ENCODE peak calls at places on chromosomes 6 and 20, in ten cellular contexts. One of them, this sample, is unnamed.

GRCh38 chr6:4698901-4699659 is 77.1 kb upstream of the CDYL start:
- DNase-seq in activated effector memory CD4-positive, alpha-beta T cell treated with Interleukin-2 at 50 U/mL for 16 hours: no peak
- DNase-seq in fibroblast of lung: no peak
- DNase-seq in NCI-H1092 treated with DMSO at 0.1 percent for 48 hours: peak; percentile 3
- DNase-seq in T-cell: no peak
- DNase-seq in NCI-H187 treated with DMSO at 0.1 percent for 48 hours: peak; percentile 35
- DNase-seq in esophagus squamous epithelium: no peak
- DNase-seq in mucosa of gallbladder: no peak
- DNase-seq in Calu3: no peak
- DNase-seq in CD8-positive, alpha-beta memory T cell: no peak
- DNase-seq in this sample: no peak

GRCh38 chr20:51732454-51732791 is 35.8 kb downstream of the ATP9A start:
- DNase-seq in activated effector memory CD4-positive, alpha-beta T cell treated with Interleukin-2 at 50 U/mL for 16 hours: no peak
- DNase-seq in fibroblast of lung: peak; percentile 61
- DNase-seq in NCI-H1092 treated with DMSO at 0.1 percent for 48 hours: no peak
- DNase-seq in T-cell: no peak
- DNase-seq in NCI-H187 treated with DMSO at 0.1 percent for 48 hours: no peak
- DNase-seq in esophagus squamous epithelium: no peak
- DNase-seq in mucosa of gallbladder: no peak
- DNase-seq in Calu3: no peak
- DNase-seq in CD8-positive, alpha-beta memory T cell: no peak
- DNase-seq in this sample: no peak

GRCh38 chr20:62804632-62805364 is at the start of gene OGFR:
- DNase-seq in activated effector memory CD4-positive, alpha-beta T cell treated with Interleukin-2 at 50 U/mL for 16 hours: peak; percentile 60
- DNase-seq in fibroblast of lung: peak; percentile 50
- DNase-seq in NCI-H1092 treated with DMSO at 0.1 percent for 48 hours: peak; percentile 27
- DNase-seq in T-cell: peak; percentile 69
- DNase-seq in NCI-H187 treated with DMSO at 0.1 percent for 48 hours: no peak
- DNase-seq in esophagus squamous epithelium: no peak
- DNase-seq in mucosa of gallbladder: no peak
- DNase-seq in Calu3: peak; percentile 77
- DNase-seq in CD8-positive, alpha-beta memory T cell: peak; percentile 73
- DNase-seq in this sample: no peak

GRCh38 chr6:168022488-168023321 is 25.2 kb downstream of the KIF25 start:
- DNase-seq in activated effector memory CD4-positive, alpha-beta T cell treated with Interleukin-2 at 50 U/mL for 16 hours: no peak
- DNase-seq in fibroblast of lung: no peak
- DNase-seq in NCI-H1092 treated with DMSO at 0.1 percent for 48 hours: no peak
- DNase-seq in T-cell: no peak
- DNase-seq in NCI-H187 treated with DMSO at 0.1 percent for 48 hours: no peak
- DNase-seq in esophagus squamous epithelium: no peak
- DNase-seq in mucosa of gallbladder: no peak
- DNase-seq in Calu3: no peak
- DNase-seq in CD8-positive, alpha-beta memory T cell: no peak
- DNase-seq in this sample: no peak

GRCh38 chr6:134938896-134939295 is 11.0 kb downstream of the ALDH8A1 start:
- DNase-seq in activated effector memory CD4-positive, alpha-beta T cell treated with Interleukin-2 at 50 U/mL for 16 hours: no peak
- DNase-seq in fibroblast of lung: no peak
- DNase-seq in NCI-H1092 treated with DMSO at 0.1 percent for 48 hours: no peak
- DNase-seq in T-cell: no peak
- DNase-seq in NCI-H187 treated with DMSO at 0.1 percent for 48 hours: no peak
- DNase-seq in esophagus squamous epithelium: no peak
- DNase-seq in mucosa of gallbladder: no peak
- DNase-seq in Calu3: no peak
- DNase-seq in CD8-positive, alpha-beta memory T cell: no peak
- DNase-seq in this sample: no peak

GRCh38 chr6:124955108-124955851 is 7.0 kb upstream of the RNF217 start:
- DNase-seq in activated effector memory CD4-positive, alpha-beta T cell treated with Interleukin-2 at 50 U/mL for 16 hours: no peak
- DNase-seq in fibroblast of lung: no peak
- DNase-seq in NCI-H1092 treated with DMSO at 0.1 percent for 48 hours: no peak
- DNase-seq in T-cell: no peak
- DNase-seq in NCI-H187 treated with DMSO at 0.1 percent for 48 hours: no peak
- DNase-seq in esophagus squamous epithelium: no peak
- DNase-seq in mucosa of gallbladder: no peak
- DNase-seq in Calu3: no peak
- DNase-seq in CD8-positive, alpha-beta memory T cell: no peak
- DNase-seq in this sample: no peak

GRCh38 chr6:135888818-135889217 is 37.3 kb downstream of the PDE7B start:
- DNase-seq in activated effector memory CD4-positive, alpha-beta T cell treated with Interleukin-2 at 50 U/mL for 16 hours: no peak
- DNase-seq in fibroblast of lung: no peak
- DNase-seq in NCI-H1092 treated with DMSO at 0.1 percent for 48 hours: no peak
- DNase-seq in T-cell: no peak
- DNase-seq in NCI-H187 treated with DMSO at 0.1 percent for 48 hours: no peak
- DNase-seq in esophagus squamous epithelium: no peak
- DNase-seq in mucosa of gallbladder: no peak
- DNase-seq in Calu3: no peak
- DNase-seq in CD8-positive, alpha-beta memory T cell: no peak
- DNase-seq in this sample: no peak

GRCh38 chr6:136408205-136408604 is 118.6 kb upstream of the BCLAF1 start:
- DNase-seq in activated effector memory CD4-positive, alpha-beta T cell treated with Interleukin-2 at 50 U/mL for 16 hours: no peak
- DNase-seq in fibroblast of lung: peak; percentile 64
- DNase-seq in NCI-H1092 treated with DMSO at 0.1 percent for 48 hours: no peak
- DNase-seq in T-cell: no peak
- DNase-seq in NCI-H187 treated with DMSO at 0.1 percent for 48 hours: no peak
- DNase-seq in esophagus squamous epithelium: no peak
- DNase-seq in mucosa of gallbladder: no peak
- DNase-seq in Calu3: no peak
- DNase-seq in CD8-positive, alpha-beta memory T cell: no peak
- DNase-seq in this sample: no peak

GRCh38 chr6:42365021-42365420 is 86.7 kb downstream of the TRERF1 start:
- DNase-seq in activated effector memory CD4-positive, alpha-beta T cell treated with Interleukin-2 at 50 U/mL for 16 hours: no peak
- DNase-seq in fibroblast of lung: no peak
- DNase-seq in NCI-H1092 treated with DMSO at 0.1 percent for 48 hours: no peak
- DNase-seq in T-cell: no peak
- DNase-seq in NCI-H187 treated with DMSO at 0.1 percent for 48 hours: no peak
- DNase-seq in esophagus squamous epithelium: no peak
- DNase-seq in mucosa of gallbladder: no peak
- DNase-seq in Calu3: no peak
- DNase-seq in CD8-positive, alpha-beta memory T cell: no peak
- DNase-seq in this sample: no peak

GRCh38 chr6:82337688-82338257 is 25.8 kb upstream of the TPBG start:
- DNase-seq in activated effector memory CD4-positive, alpha-beta T cell treated with Interleukin-2 at 50 U/mL for 16 hours: no peak
- DNase-seq in fibroblast of lung: no peak
- DNase-seq in NCI-H1092 treated with DMSO at 0.1 percent for 48 hours: no peak
- DNase-seq in T-cell: no peak
- DNase-seq in NCI-H187 treated with DMSO at 0.1 percent for 48 hours: no peak
- DNase-seq in esophagus squamous epithelium: no peak
- DNase-seq in mucosa of gallbladder: peak; percentile 12
- DNase-seq in Calu3: no peak
- DNase-seq in CD8-positive, alpha-beta memory T cell: no peak
- DNase-seq in this sample: no peak

GRCh38 chr6:170271771-170272314 is 19.0 kb downstream of the DLL1 start:
- DNase-seq in activated effector memory CD4-positive, alpha-beta T cell treated with Interleukin-2 at 50 U/mL for 16 hours: peak; percentile 59
- DNase-seq in fibroblast of lung: no peak
- DNase-seq in NCI-H1092 treated with DMSO at 0.1 percent for 48 hours: no peak
- DNase-seq in T-cell: peak; percentile 65
- DNase-seq in NCI-H187 treated with DMSO at 0.1 percent for 48 hours: no peak
- DNase-seq in esophagus squamous epithelium: no peak
- DNase-seq in mucosa of gallbladder: peak; percentile 41
- DNase-seq in Calu3: no peak
- DNase-seq in CD8-positive, alpha-beta memory T cell: peak; percentile 82
- DNase-seq in this sample: no peak

GRCh38 chr6:62652692-62653328 is 366.8 kb upstream of the KHDRBS2 start:
- DNase-seq in activated effector memory CD4-positive, alpha-beta T cell treated with Interleukin-2 at 50 U/mL for 16 hours: no peak
- DNase-seq in fibroblast of lung: peak; percentile 26
- DNase-seq in NCI-H1092 treated with DMSO at 0.1 percent for 48 hours: no peak
- DNase-seq in T-cell: no peak
- DNase-seq in NCI-H187 treated with DMSO at 0.1 percent for 48 hours: no peak
- DNase-seq in esophagus squamous epithelium: no peak
- DNase-seq in mucosa of gallbladder: no peak
- DNase-seq in Calu3: no peak
- DNase-seq in CD8-positive, alpha-beta memory T cell: no peak
- DNase-seq in this sample: no peak

GRCh38 chr6:109527989-109528388 is 45.0 kb upstream of the ZBTB24 start:
- DNase-seq in activated effector memory CD4-positive, alpha-beta T cell treated with Interleukin-2 at 50 U/mL for 16 hours: no peak
- DNase-seq in fibroblast of lung: peak; percentile 9
- DNase-seq in NCI-H1092 treated with DMSO at 0.1 percent for 48 hours: no peak
- DNase-seq in T-cell: no peak
- DNase-seq in NCI-H187 treated with DMSO at 0.1 percent for 48 hours: no peak
- DNase-seq in esophagus squamous epithelium: no peak
- DNase-seq in mucosa of gallbladder: no peak
- DNase-seq in Calu3: no peak
- DNase-seq in CD8-positive, alpha-beta memory T cell: no peak
- DNase-seq in this sample: no peak

GRCh38 chr6:167393731-167394130 is 68.8 kb downstream of the TTLL2 start:
- DNase-seq in activated effector memory CD4-positive, alpha-beta T cell treated with Interleukin-2 at 50 U/mL for 16 hours: no peak
- DNase-seq in fibroblast of lung: no peak
- DNase-seq in NCI-H1092 treated with DMSO at 0.1 percent for 48 hours: no peak
- DNase-seq in T-cell: no peak
- DNase-seq in NCI-H187 treated with DMSO at 0.1 percent for 48 hours: no peak
- DNase-seq in esophagus squamous epithelium: no peak
- DNase-seq in mucosa of gallbladder: no peak
- DNase-seq in Calu3: no peak
- DNase-seq in CD8-positive, alpha-beta memory T cell: no peak
- DNase-seq in this sample: no peak

GRCh38 chr6:11552390-11552789 is 14.8 kb downstream of the TMEM170B start:
- DNase-seq in activated effector memory CD4-positive, alpha-beta T cell treated with Interleukin-2 at 50 U/mL for 16 hours: no peak
- DNase-seq in fibroblast of lung: no peak
- DNase-seq in NCI-H1092 treated with DMSO at 0.1 percent for 48 hours: no peak
- DNase-seq in T-cell: no peak
- DNase-seq in NCI-H187 treated with DMSO at 0.1 percent for 48 hours: no peak
- DNase-seq in esophagus squamous epithelium: no peak
- DNase-seq in mucosa of gallbladder: no peak
- DNase-seq in Calu3: no peak
- DNase-seq in CD8-positive, alpha-beta memory T cell: no peak
- DNase-seq in this sample: peak; percentile 79

GRCh38 chr20:34564810-34565209 is 6.3 kb downstream of the MAP1LC3A start:
- DNase-seq in activated effector memory CD4-positive, alpha-beta T cell treated with Interleukin-2 at 50 U/mL for 16 hours: no peak
- DNase-seq in fibroblast of lung: no peak
- DNase-seq in NCI-H1092 treated with DMSO at 0.1 percent for 48 hours: no peak
- DNase-seq in T-cell: no peak
- DNase-seq in NCI-H187 treated with DMSO at 0.1 percent for 48 hours: no peak
- DNase-seq in esophagus squamous epithelium: no peak
- DNase-seq in mucosa of gallbladder: no peak
- DNase-seq in Calu3: no peak
- DNase-seq in CD8-positive, alpha-beta memory T cell: no peak
- DNase-seq in this sample: no peak

GRCh38 chr20:16349518-16350295 is 223.5 kb downstream of the KIF16B start:
- DNase-seq in activated effector memory CD4-positive, alpha-beta T cell treated with Interleukin-2 at 50 U/mL for 16 hours: no peak
- DNase-seq in fibroblast of lung: no peak
- DNase-seq in NCI-H1092 treated with DMSO at 0.1 percent for 48 hours: no peak
- DNase-seq in T-cell: no peak
- DNase-seq in NCI-H187 treated with DMSO at 0.1 percent for 48 hours: no peak
- DNase-seq in esophagus squamous epithelium: no peak
- DNase-seq in mucosa of gallbladder: no peak
- DNase-seq in Calu3: no peak
- DNase-seq in CD8-positive, alpha-beta memory T cell: no peak
- DNase-seq in this sample: no peak

GRCh38 chr20:53623127-53623453 is 29.5 kb upstream of the ZNF217 start:
- DNase-seq in activated effector memory CD4-positive, alpha-beta T cell treated with Interleukin-2 at 50 U/mL for 16 hours: no peak
- DNase-seq in fibroblast of lung: no peak
- DNase-seq in NCI-H1092 treated with DMSO at 0.1 percent for 48 hours: no peak
- DNase-seq in T-cell: no peak
- DNase-seq in NCI-H187 treated with DMSO at 0.1 percent for 48 hours: no peak
- DNase-seq in esophagus squamous epithelium: no peak
- DNase-seq in mucosa of gallbladder: no peak
- DNase-seq in Calu3: no peak
- DNase-seq in CD8-positive, alpha-beta memory T cell: no peak
- DNase-seq in this sample: no peak

GRCh38 chr6:111686249-111686997 is 80.7 kb upstream of the TRAF3IP2 start:
- DNase-seq in activated effector memory CD4-positive, alpha-beta T cell treated with Interleukin-2 at 50 U/mL for 16 hours: no peak
- DNase-seq in fibroblast of lung: no peak
- DNase-seq in NCI-H1092 treated with DMSO at 0.1 percent for 48 hours: no peak
- DNase-seq in T-cell: no peak
- DNase-seq in NCI-H187 treated with DMSO at 0.1 percent for 48 hours: no peak
- DNase-seq in esophagus squamous epithelium: no peak
- DNase-seq in mucosa of gallbladder: no peak
- DNase-seq in Calu3: no peak
- DNase-seq in CD8-positive, alpha-beta memory T cell: no peak
- DNase-seq in this sample: no peak

GRCh38 chr6:21082091-21082490 is 511.5 kb upstream of the SOX4 start:
- DNase-seq in activated effector memory CD4-positive, alpha-beta T cell treated with Interleukin-2 at 50 U/mL for 16 hours: no peak
- DNase-seq in fibroblast of lung: no peak
- DNase-seq in NCI-H1092 treated with DMSO at 0.1 percent for 48 hours: no peak
- DNase-seq in T-cell: no peak
- DNase-seq in NCI-H187 treated with DMSO at 0.1 percent for 48 hours: no peak
- DNase-seq in esophagus squamous epithelium: no peak
- DNase-seq in mucosa of gallbladder: no peak
- DNase-seq in Calu3: no peak
- DNase-seq in CD8-positive, alpha-beta memory T cell: no peak
- DNase-seq in this sample: no peak

GRCh38 chr20:40711078-40711477 is 22.0 kb upstream of the MAFB start:
- DNase-seq in activated effector memory CD4-positive, alpha-beta T cell treated with Interleukin-2 at 50 U/mL for 16 hours: no peak
- DNase-seq in fibroblast of lung: no peak
- DNase-seq in NCI-H1092 treated with DMSO at 0.1 percent for 48 hours: no peak
- DNase-seq in T-cell: no peak
- DNase-seq in NCI-H187 treated with DMSO at 0.1 percent for 48 hours: no peak
- DNase-seq in esophagus squamous epithelium: no peak
- DNase-seq in mucosa of gallbladder: no peak
- DNase-seq in Calu3: no peak
- DNase-seq in CD8-positive, alpha-beta memory T cell: no peak
- DNase-seq in this sample: no peak

GRCh38 chr20:37526238-37526838 is 1.3 kb downstream of the BLCAP start:
- DNase-seq in activated effector memory CD4-positive, alpha-beta T cell treated with Interleukin-2 at 50 U/mL for 16 hours: no peak
- DNase-seq in fibroblast of lung: no peak
- DNase-seq in NCI-H1092 treated with DMSO at 0.1 percent for 48 hours: no peak
- DNase-seq in T-cell: no peak
- DNase-seq in NCI-H187 treated with DMSO at 0.1 percent for 48 hours: no peak
- DNase-seq in esophagus squamous epithelium: no peak
- DNase-seq in mucosa of gallbladder: no peak
- DNase-seq in Calu3: peak; percentile 49
- DNase-seq in CD8-positive, alpha-beta memory T cell: no peak
- DNase-seq in this sample: no peak

GRCh38 chr6:131199568-131200272 is 64.5 kb downstream of the AKAP7 start:
- DNase-seq in activated effector memory CD4-positive, alpha-beta T cell treated with Interleukin-2 at 50 U/mL for 16 hours: peak; percentile 69
- DNase-seq in fibroblast of lung: peak; percentile 65
- DNase-seq in NCI-H1092 treated with DMSO at 0.1 percent for 48 hours: no peak
- DNase-seq in T-cell: peak; percentile 70
- DNase-seq in NCI-H187 treated with DMSO at 0.1 percent for 48 hours: no peak
- DNase-seq in esophagus squamous epithelium: no peak
- DNase-seq in mucosa of gallbladder: peak; percentile 63
- DNase-seq in Calu3: peak; percentile 63
- DNase-seq in CD8-positive, alpha-beta memory T cell: peak; percentile 84
- DNase-seq in this sample: peak; percentile 78

GRCh38 chr6:123965894-123966293 is 162.2 kb downstream of the NKAIN2 start:
- DNase-seq in activated effector memory CD4-positive, alpha-beta T cell treated with Interleukin-2 at 50 U/mL for 16 hours: no peak
- DNase-seq in fibroblast of lung: peak; percentile 37
- DNase-seq in NCI-H1092 treated with DMSO at 0.1 percent for 48 hours: peak; percentile 66
- DNase-seq in T-cell: no peak
- DNase-seq in NCI-H187 treated with DMSO at 0.1 percent for 48 hours: no peak
- DNase-seq in esophagus squamous epithelium: no peak
- DNase-seq in mucosa of gallbladder: peak; percentile 29
- DNase-seq in Calu3: peak; percentile 6
- DNase-seq in CD8-positive, alpha-beta memory T cell: no peak
- DNase-seq in this sample: no peak

GRCh38 chr6:39228992-39229767 is at the start of gene KCNK5:
- DNase-seq in activated effector memory CD4-positive, alpha-beta T cell treated with Interleukin-2 at 50 U/mL for 16 hours: peak; percentile 60
- DNase-seq in fibroblast of lung: peak; percentile 48
- DNase-seq in NCI-H1092 treated with DMSO at 0.1 percent for 48 hours: peak; percentile 69
- DNase-seq in T-cell: peak; percentile 57
- DNase-seq in NCI-H187 treated with DMSO at 0.1 percent for 48 hours: no peak
- DNase-seq in esophagus squamous epithelium: peak; percentile 9
- DNase-seq in mucosa of gallbladder: peak; percentile 87
- DNase-seq in Calu3: peak; percentile 96
- DNase-seq in CD8-positive, alpha-beta memory T cell: peak; percentile 71
- DNase-seq in this sample: no peak

GRCh38 chr6:31740397-31741223 is 805 bp downstream of the MSH5 start:
- DNase-seq in activated effector memory CD4-positive, alpha-beta T cell treated with Interleukin-2 at 50 U/mL for 16 hours: no peak
- DNase-seq in fibroblast of lung: no peak
- DNase-seq in NCI-H1092 treated with DMSO at 0.1 percent for 48 hours: no peak
- DNase-seq in T-cell: no peak
- DNase-seq in NCI-H187 treated with DMSO at 0.1 percent for 48 hours: no peak
- DNase-seq in esophagus squamous epithelium: no peak
- DNase-seq in mucosa of gallbladder: no peak
- DNase-seq in Calu3: peak; percentile 69
- DNase-seq in CD8-positive, alpha-beta memory T cell: no peak
- DNase-seq in this sample: no peak

GRCh38 chr6:28940859-28941680 is 17.3 kb upstream of the TRIM27 start:
- DNase-seq in activated effector memory CD4-positive, alpha-beta T cell treated with Interleukin-2 at 50 U/mL for 16 hours: peak; percentile 50
- DNase-seq in fibroblast of lung: peak; percentile 92
- DNase-seq in NCI-H1092 treated with DMSO at 0.1 percent for 48 hours: peak; percentile 63
- DNase-seq in T-cell: peak; percentile 62
- DNase-seq in NCI-H187 treated with DMSO at 0.1 percent for 48 hours: no peak
- DNase-seq in esophagus squamous epithelium: no peak
- DNase-seq in mucosa of gallbladder: peak; percentile 84
- DNase-seq in Calu3: peak; percentile 87
- DNase-seq in CD8-positive, alpha-beta memory T cell: peak; percentile 82
- DNase-seq in this sample: no peak

GRCh38 chr20:22728146-22728745 is 143.9 kb upstream of the FOXA2 start:
- DNase-seq in activated effector memory CD4-positive, alpha-beta T cell treated with Interleukin-2 at 50 U/mL for 16 hours: no peak
- DNase-seq in fibroblast of lung: no peak
- DNase-seq in NCI-H1092 treated with DMSO at 0.1 percent for 48 hours: no peak
- DNase-seq in T-cell: no peak
- DNase-seq in NCI-H187 treated with DMSO at 0.1 percent for 48 hours: no peak
- DNase-seq in esophagus squamous epithelium: no peak
- DNase-seq in mucosa of gallbladder: no peak
- DNase-seq in Calu3: no peak
- DNase-seq in CD8-positive, alpha-beta memory T cell: no peak
- DNase-seq in this sample: no peak

This sample was measured in SIG-M5.